ENCODE peak calls at places on chromosomes 16 and 17, in four cellular contexts. A, L, K and R are unnamed samples.

GRCh38 chr17:81200695-81201580 is 21.8 kb downstream of the CEP131 start:
- DNase-seq in A (no peak), L (no peak), K (peak), R (peak)

GRCh38 chr17:44221072-44221861 is 1.8 kb upstream of the UBTF start:
- DNase-seq in A (peak), L (peak), K (peak), R (peak)

GRCh38 chr16:8721693-8722348 is 47.4 kb downstream of the ABAT start:
- DNase-seq in A (no peak), L (no peak), K (no peak), R (no peak)

GRCh38 chr16:19851476-19851875 is 33.2 kb downstream of the GPRC5B start:
- DNase-seq in A (no peak), L (no peak), K (no peak), R (no peak)

GRCh38 chr17:1312261-1312870 is 32.9 kb downstream of the TRARG1 start:
- DNase-seq in A (peak), L (peak), K (no peak), R (peak)

GRCh38 chr17:77499699-77500435 is 359.1 kb downstream of the SEC14L1 start:
- DNase-seq in A (no peak), L (no peak), K (no peak), R (no peak)

GRCh38 chr17:78329263-78330059 is 30.4 kb downstream of the SOCS3 start:
- DNase-seq in A (no peak), L (no peak), K (peak), R (peak)

GRCh38 chr17:77491921-77492445 is 351.2 kb downstream of the SEC14L1 start:
- DNase-seq in A (no peak), L (no peak), K (no peak), R (no peak)

GRCh38 chr16:54400261-54400660 is 113.7 kb upstream of the IRX3 start:
- DNase-seq in A (no peak), L (no peak), K (no peak), R (no peak)

GRCh38 chr17:45092932-45093430 is 31.9 kb downstream of the NMT1 start:
- DNase-seq in A (no peak), L (no peak), K (peak), R (peak)

GRCh38 chr16:84680165-84680842 is 19.5 kb upstream of the USP10 start:
- DNase-seq in A (no peak), L (no peak), K (no peak), R (no peak)

GRCh38 chr17:38922538-38923291 is 2.7 kb upstream of the LASP1NB start:
- DNase-seq in A (peak), L (no peak), K (peak), R (peak)